ENCODE peak calls at places on chromosomes 16 and 17, in four cellular contexts. H is body of pancreas, P is tibial nerve, W is uterus. E is an unnamed sample. For H3K4me1, the result is how much of the 10 kb centered on the place peaks cover.

GRCh38 chr17:6413073-6413472 is 21.8 kb downstream of the AIPL1 start:
- DNase-seq in P (no peak), H (no peak), W (no peak), E (no peak)

GRCh38 chr16:21722771-21723460 is 59.1 kb downstream of the OTOA start:
- DNase-seq in W (no peak), H (no peak), P (no peak), E (no peak)

GRCh38 chr17:42849031-42849430 is 2.0 kb upstream of the AOC3 start:
- DNase-seq in H (no peak), W (no peak), P (no peak), E (no peak)

GRCh38 chr17:38327936-38328335 is 15.8 kb downstream of the GPR179 start:
- DNase-seq in P (no peak), H (no peak), W (no peak), E (no peak)

GRCh38 chr16:32116080-32116479 is 137.0 kb upstream of the TP53TG3D start:
- DNase-seq in W (no peak), P (no peak), H (peak), E (no peak)

GRCh38 chr17:73639322-73639721 is 4.9 kb downstream of the SDK2 start:
- DNase-seq in W (no peak), P (no peak), H (no peak), E (no peak)

GRCh38 chr17:7523033-7523432 is 25.8 kb upstream of the TNFSF12 start:
- DNase-seq in P (peak), W (no peak), H (peak), E (no peak)

GRCh38 chr16:79508294-79508693 is 92.2 kb downstream of the MAF start:
- DNase-seq in H (no peak), W (no peak), P (no peak), E (no peak)

GRCh38 chr17:32265192-32265895 is at the start of gene RHBDL3:
- DNase-seq in P (no peak), H (peak), W (peak), E (no peak)

GRCh38 chr16:85396879-85397871 is 215.9 kb upstream of the GSE1 start:
- DNase-seq in P (no peak), H (no peak), W (no peak), E (peak)

GRCh38 chr16:56357291-56357764 is 68.0 kb downstream of the AMFR start:
- DNase-seq in H (peak), W (no peak), P (no peak), E (no peak)

GRCh38 chr17:59785091-59785799 is 77.8 kb downstream of the VMP1 start:
- DNase-seq in H (no peak), P (no peak), W (no peak), E (no peak)

GRCh38 chr16:23280483-23280967 is 21.6 kb upstream of the SCNN1B start:
- DNase-seq in H (no peak), W (no peak), P (no peak), E (no peak)

GRCh38 chr17:57552114-57552601 is 192.9 kb downstream of the CCDC182 start:
- DNase-seq in W (peak), P (no peak), H (no peak), E (peak)

GRCh38 chr16:77359065-77359502 is 75.8 kb downstream of the ADAMTS18 start:
- DNase-seq in H (no peak), P (no peak), W (no peak), E (no peak)

GRCh38 chr17:3982541-3983017 is 18.3 kb upstream of the ATP2A3 start:
- DNase-seq in W (no peak), P (no peak), H (no peak), E (no peak)

GRCh38 chr16:15879255-15879804 is 9.1 kb downstream of the CEP20 start:
- DNase-seq in W (no peak), P (no peak), H (no peak), E (no peak)

GRCh38 chr16:14356064-14356463 is 274.0 kb downstream of the PARN start:
- DNase-seq in P (no peak), W (no peak), H (no peak), E (peak)

GRCh38 chr16:28951410-28951943 is 740 bp downstream of the NFATC2IP start:
- DNase-seq in H (no peak), W (peak), P (no peak), E (peak)

GRCh38 chr17:43396491-43397060 is 2.2 kb upstream of the ARL4D start:
- DNase-seq in W (no peak), P (no peak), H (no peak), E (no peak)

GRCh38 chr17:80441133-80441578 is 26.2 kb downstream of the ENDOV start:
- DNase-seq in H (peak), P (no peak), W (no peak), E (peak)

GRCh38 chr16:4496305-4496704 is 20.1 kb downstream of the HMOX2 start:
- DNase-seq in P (no peak), W (no peak), H (no peak), E (no peak)

GRCh38 chr16:12679660-12680272 is 123.9 kb downstream of the CPPED1 start:
- DNase-seq in P (no peak), W (no peak), H (no peak), E (no peak)

GRCh38 chr16:12680531-12680930 is 123.2 kb downstream of the CPPED1 start:
- DNase-seq in W (no peak), P (no peak), H (no peak), E (no peak)

GRCh38 chr16:12681653-12682052 is 122.0 kb downstream of the CPPED1 start:
- DNase-seq in H (no peak), W (no peak), P (no peak), E (no peak)

GRCh38 chr16:12677472-12677871 is 126.2 kb downstream of the CPPED1 start:
- DNase-seq in W (no peak), H (no peak), P (no peak), E (no peak)

GRCh38 chr16:12678983-12679382 is 124.7 kb downstream of the CPPED1 start:
- DNase-seq in W (no peak), H (no peak), P (no peak), E (no peak)
- H3K4me1 ChIP-seq in W (under half), H (under half), P (under half), E (under half)

GRCh38 chr17:83198366-83199341 is 119.2 kb downstream of the METRNL start:
- DNase-seq in W (no peak), H (peak), P (peak), E (no peak)
- H3K4me3 ChIP-seq in W (no peak), H (no peak), P (peak), E (no peak)

GRCh38 chr17:17905036-17905320 is 67.2 kb downstream of the TOM1L2 start:
- DNase-seq in H (no peak), W (no peak), P (no peak), E (no peak)
- H3K4me1 ChIP-seq in H (under half), W (under half), P (half or more), E (half or more)

GRCh38 chr17:40068584-40068916 is 5.8 kb downstream of the THRA start:
- DNase-seq in H (no peak), P (no peak), W (no peak), E (no peak)
- H3K4me3 ChIP-seq in H (no peak), P (peak), W (peak), E (no peak)

GRCh38 chr17:48852251-48852650 is 21.4 kb downstream of the CALCOCO2 start:
- DNase-seq in H (no peak), W (no peak), P (no peak), E (no peak)
- H3K4me1 ChIP-seq in H (under half), W (under half), P (under half), E (under half)

DNA sequence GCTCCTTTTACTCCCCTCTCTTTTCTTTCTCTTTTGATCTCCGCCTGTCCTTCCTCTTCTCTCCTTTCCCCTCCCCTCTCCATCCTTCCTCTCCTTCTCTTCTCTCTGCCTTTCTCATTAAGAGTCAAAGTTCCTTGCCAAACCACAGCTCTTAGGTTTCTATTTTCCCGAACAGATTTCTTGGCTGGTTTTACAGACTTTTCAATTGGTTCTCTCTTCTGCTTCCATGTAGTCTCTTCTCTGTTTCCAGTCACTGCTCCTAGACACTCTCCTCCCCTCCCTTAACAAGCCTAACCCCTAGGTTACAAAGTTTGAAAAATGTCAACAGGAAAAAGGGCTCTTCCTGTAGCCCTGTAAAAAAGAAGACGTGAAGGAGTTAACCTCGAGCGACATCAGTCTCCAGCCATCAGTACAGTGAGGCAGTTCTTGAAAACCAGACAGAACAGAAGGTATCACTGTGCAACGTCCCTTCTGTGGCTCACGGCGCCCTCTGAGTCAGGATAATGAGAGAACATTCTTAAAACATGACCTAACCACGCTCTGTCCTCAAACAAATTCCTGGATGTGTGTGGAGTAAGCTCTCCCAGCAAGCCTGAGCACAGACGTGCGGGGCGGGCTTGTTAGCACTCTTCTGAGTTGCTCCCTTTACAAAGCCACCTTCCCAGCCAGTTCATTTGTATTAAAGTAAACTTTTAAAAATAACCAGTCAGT is 11.6 kb upstream of the MARCHF10 start:
- DNase-seq in H (peak), W (peak), P (peak), E (peak)
- H3K4me3 ChIP-seq in H (no peak), W (no peak), P (no peak), E (no peak)

E was measured in heart right ventricle.